ENCODE peak calls at places on chromosomes 7 and 10, in five cellular contexts. R, E, O, Y and K are unnamed samples.

GRCh38 chr10:55311823-55312431 is 510.9 kb upstream of the PCDH15 start:
- DNase-seq in R (no peak), E (no peak), O (no peak), Y (peak; percentile 59), K (no peak)

GRCh38 chr7:128781126-128781525 is 5.5 kb upstream of the OPN1SW start:
- DNase-seq in R (peak; percentile 74), E (no peak), O (no peak), Y (no peak), K (no peak)

GRCh38 chr7:27137603-27138410 is 5.7 kb downstream of the HOXA5 start:
- DNase-seq in R (no peak), E (no peak), O (no peak), Y (no peak), K (no peak)

GRCh38 chr7:86939197-86939814 is 120.1 kb downstream of the ELAPOR2 start:
- DNase-seq in R (peak; percentile 43), E (no peak), O (peak; percentile 33), Y (peak; percentile 87), K (peak; percentile 73)

GRCh38 chr10:57964371-57964770 is 303.3 kb downstream of the IPMK start:
- DNase-seq in R (peak; percentile 91), E (no peak), O (no peak), Y (peak; percentile 94), K (no peak)

GRCh38 chr7:97187067-97187466 is 69.6 kb downstream of the SDHAF3 start:
- DNase-seq in R (peak; percentile 35), E (no peak), O (peak; percentile 29), Y (peak; percentile 9), K (no peak)

GRCh38 chr7:27606270-27607209 is 56.1 kb downstream of the HIBADH start:
- DNase-seq in R (peak; percentile 85), E (no peak), O (no peak), Y (peak; percentile 90), K (no peak)

GRCh38 chr7:87328281-87328680 is 17.2 kb upstream of the CROT start:
- DNase-seq in R (peak; percentile 47), E (no peak), O (no peak), Y (no peak), K (peak; percentile 62)

GRCh38 chr10:132062641-132063390 is 2.9 kb upstream of the JAKMIP3 start:
- DNase-seq in R (no peak), E (no peak), O (no peak), Y (no peak), K (no peak)

GRCh38 chr10:128160335-128160734 is 34.1 kb upstream of the MKI67 start:
- DNase-seq in R (no peak), E (no peak), O (no peak), Y (no peak), K (no peak)

GRCh38 chr10:19847321-19847720 is 31.1 kb downstream of the PLXDC2 start:
- DNase-seq in R (peak; percentile 84), E (no peak), O (no peak), Y (no peak), K (no peak)

GRCh38 chr7:149732111-149732561 is 41.3 kb downstream of the ZNF467 start:
- DNase-seq in R (no peak), E (no peak), O (no peak), Y (no peak), K (no peak)

GRCh38 chr10:18100664-18101063 is 39.6 kb upstream of the CACNB2 start:
- DNase-seq in R (no peak), E (no peak), O (no peak), Y (no peak), K (no peak)

GRCh38 chr7:155355745-155356144 is 58.1 kb downstream of the INSIG1 start:
- DNase-seq in R (no peak), E (no peak), O (no peak), Y (no peak), K (no peak)

GRCh38 chr10:17023386-17024298 is 106.0 kb downstream of the CUBN start:
- DNase-seq in R (peak; percentile 99), E (no peak), O (peak; percentile 27), Y (peak; percentile 88), K (peak; percentile 5)

GRCh38 chr10:43220971-43221418 is 45.9 kb downstream of the RASGEF1A start:
- DNase-seq in R (no peak), E (no peak), O (no peak), Y (no peak), K (no peak)

GRCh38 chr7:94258418-94258817 is 136.3 kb upstream of the COL1A2 start:
- DNase-seq in R (no peak), E (no peak), O (no peak), Y (no peak), K (no peak)

GRCh38 chr10:12906051-12906541 is 95.4 kb downstream of the CCDC3 start:
- DNase-seq in R (peak; percentile 18), E (no peak), O (no peak), Y (no peak), K (no peak)

GRCh38 chr7:6023974-6024435 is 7.2 kb upstream of the ANKRD61 start:
- DNase-seq in R (no peak), E (no peak), O (peak; percentile 43), Y (no peak), K (no peak)

GRCh38 chr7:76106893-76107292 is 59.0 kb downstream of the MDH2 start:
- DNase-seq in R (no peak), E (no peak), O (no peak), Y (no peak), K (no peak)

DNA sequence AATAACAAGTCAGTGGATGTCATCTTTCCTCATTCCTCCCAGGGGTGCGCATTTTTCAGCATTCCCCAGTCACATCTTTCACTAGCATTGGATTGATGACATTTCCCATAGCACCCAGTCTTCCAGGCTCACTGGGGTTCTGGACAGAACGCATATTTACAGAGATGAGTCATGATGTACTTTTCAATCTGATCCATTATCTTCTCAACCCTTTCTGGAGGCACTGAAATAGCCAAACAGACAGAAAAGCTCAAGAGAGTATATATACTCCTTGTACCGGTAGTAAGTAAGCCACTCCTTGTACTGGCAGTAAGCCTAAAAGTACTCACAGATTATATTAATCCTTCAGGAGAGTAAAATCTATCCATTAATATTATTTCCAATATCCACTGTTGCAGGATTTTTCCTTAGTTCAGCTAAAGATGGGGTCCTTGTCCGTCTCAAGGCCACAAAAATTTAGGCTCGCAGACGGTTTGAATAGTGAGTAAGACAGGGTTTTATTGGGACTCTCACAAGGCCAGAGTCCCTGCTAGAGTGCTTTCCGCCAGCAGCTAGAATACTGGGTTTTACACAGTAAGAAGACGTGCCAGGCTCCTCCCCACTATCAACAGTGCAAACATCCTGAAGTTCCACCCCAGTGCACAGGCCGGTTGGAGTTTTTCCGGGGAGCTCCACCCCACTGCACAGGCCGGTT is 60.8 kb downstream of the MDH2 start:
- DNase-seq in R (peak; percentile 32), E (no peak), O (no peak), Y (peak; percentile 90), K (peak; percentile 51)
- H3K4me2 ChIP-seq in R (no peak overlapping the region), E (no peak overlapping the region), O (no peak overlapping the region), Y (peak overlapping the region; percentile 73), K (peak overlapping the region; percentile 26)

GRCh38 chr7:130490287-130490686 is 1.6 kb upstream of the MEST start:
- DNase-seq in R (peak; percentile 40), E (no peak), O (no peak), Y (no peak), K (no peak)
- H3K4me2 ChIP-seq in R (peak overlapping the region; percentile 77), E (peak overlapping the region; percentile 69), O (no peak overlapping the region), Y (no peak overlapping the region), K (no peak overlapping the region)

GRCh38 chr7:379456-380225 is 89.7 kb downstream of the FOXL3 start:
- DNase-seq in R (no peak), E (peak; percentile 13), O (peak; percentile 49), Y (no peak), K (no peak)

GRCh38 chr7:380226-380550 is 90.2 kb downstream of the FOXL3 start:
- DNase-seq in R (no peak), E (no peak), O (no peak), Y (no peak), K (no peak)

GRCh38 chr7:378041-378420 is 88.1 kb downstream of the FOXL3 start:
- DNase-seq in R (no peak), E (no peak), O (no peak), Y (no peak), K (no peak)

GRCh38 chr7:377069-378040 is 87.4 kb downstream of the FOXL3 start:
- DNase-seq in R (no peak), E (no peak), O (no peak), Y (no peak), K (no peak)

DNA sequence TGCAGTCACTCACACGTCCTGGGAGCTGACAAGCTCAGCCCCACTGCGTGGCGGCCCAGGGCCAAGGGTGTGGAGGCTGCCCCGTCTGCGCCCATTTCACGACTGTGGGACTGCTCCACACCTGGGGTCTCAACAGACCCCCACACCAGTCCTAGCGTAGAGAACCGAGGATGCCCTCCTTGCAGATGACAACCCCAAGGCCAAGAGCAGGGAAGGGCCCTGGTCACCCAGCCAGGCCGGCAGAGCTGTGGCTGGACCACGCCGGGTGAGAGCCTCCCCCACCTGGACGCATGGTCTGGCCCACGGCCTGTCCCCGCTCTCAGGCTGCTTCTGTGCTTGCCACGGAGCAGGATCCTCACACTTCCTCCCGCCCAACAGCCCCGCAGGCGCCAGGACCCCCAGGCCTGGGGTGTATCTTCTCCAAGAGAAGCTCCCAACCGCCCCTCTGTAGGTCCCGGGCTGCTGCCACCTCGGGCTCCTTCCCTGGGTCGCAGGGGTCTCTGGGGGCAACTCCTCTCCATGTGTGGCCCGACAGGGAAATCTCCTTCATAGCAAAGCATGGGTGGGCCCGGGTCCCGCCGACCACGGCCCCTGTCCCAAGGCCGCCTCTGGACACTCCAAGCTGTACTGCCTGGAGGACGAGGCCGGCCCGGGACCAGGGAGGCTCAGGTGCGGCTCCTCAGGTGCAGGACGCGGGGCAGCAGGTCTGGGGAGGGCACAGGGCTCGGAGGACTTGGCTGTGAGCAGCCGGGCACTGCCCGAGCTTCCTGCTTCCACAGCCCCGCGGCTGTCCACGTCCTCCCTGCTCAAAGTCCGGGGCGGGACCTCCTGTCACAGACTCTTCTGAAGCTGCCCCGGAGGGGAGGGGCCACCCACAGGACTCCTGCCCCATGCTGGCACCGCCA is 88.8 kb downstream of the FOXL3 start:
- DNase-seq in R (no peak), E (no peak), O (no peak), Y (no peak), K (no peak)
- H3K4me2 ChIP-seq in R (peak overlapping the region; percentile 18), E (peak overlapping the region; percentile 56), O (no peak overlapping the region), Y (peak overlapping the region; percentile 56), K (no peak overlapping the region)

GRCh38 chr10:70461397-70462348 is 16.9 kb upstream of the PALD1 start:
- DNase-seq in R (peak; percentile 23), E (no peak), O (peak; percentile 84), Y (peak; percentile 89), K (peak; percentile 74)

GRCh38 chr10:70457759-70458305 is 16.4 kb upstream of the NODAL start:
- DNase-seq in R (no peak), E (no peak), O (no peak), Y (no peak), K (no peak)

GRCh38 chr10:70459771-70460490 is 18.4 kb upstream of the NODAL start:
- DNase-seq in R (no peak), E (no peak), O (no peak), Y (no peak), K (no peak)

GRCh38 chr10:70458329-70459060 is 17.0 kb upstream of the NODAL start:
- DNase-seq in R (peak; percentile 68), E (no peak), O (peak; percentile 81), Y (peak; percentile 89), K (no peak)

DNA sequence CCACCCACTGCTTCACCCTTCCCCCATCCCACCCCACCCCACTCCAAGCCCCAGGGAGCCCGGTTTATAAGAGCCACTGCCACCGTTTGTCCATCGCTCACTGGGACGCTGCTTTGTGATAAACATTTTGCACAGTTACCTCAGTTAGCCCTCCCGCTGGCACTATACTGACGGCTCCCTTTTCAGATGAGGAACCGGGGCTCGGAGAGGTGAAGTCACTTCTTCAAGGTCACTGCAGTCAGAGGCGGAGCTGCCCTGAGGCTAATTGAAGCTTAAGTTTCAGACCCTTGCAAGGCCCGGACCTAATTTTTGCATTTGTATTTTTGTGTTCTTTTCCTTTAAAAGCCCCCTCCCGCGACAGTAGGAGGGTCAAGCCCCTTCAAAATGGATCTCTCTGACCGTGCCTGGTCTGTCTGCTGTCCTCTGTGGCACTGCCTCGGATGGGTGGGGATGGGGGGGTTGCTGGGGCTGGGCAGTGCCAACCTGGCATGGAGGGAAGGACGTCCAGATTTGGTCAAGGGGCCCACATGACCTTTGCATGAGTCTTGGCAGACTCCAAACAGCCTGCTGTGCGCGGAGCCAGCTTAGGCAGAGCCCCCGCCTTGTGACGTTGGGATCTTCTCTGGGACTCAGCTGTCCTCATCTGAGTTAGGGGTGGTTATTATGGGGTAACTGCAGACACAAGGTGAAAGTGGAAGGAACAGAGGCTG is 17.7 kb upstream of the NODAL start:
- DNase-seq in R (no peak), E (no peak), O (no peak), Y (no peak), K (no peak)
- H3K4me2 ChIP-seq in R (peak overlapping the region; percentile 81), E (peak overlapping the region; percentile 57), O (no peak overlapping the region), Y (no peak overlapping the region), K (no peak overlapping the region)